ENCODE peak calls at places on chromosomes 12 and 14, in seven cellular contexts. M is dorsolateral prefrontal cortex, F is astrocyte of the spinal cord, P is GM12865, A is AG10803, Y is endothelial cell of umbilical vein, R is left ventricle myocardium inferior. W is an unnamed sample.

GRCh38 chr14:83006071-83006670 is 1472.5 kb upstream of the SEL1L start:
- DNase-seq in M (no peak), F (no peak), P (no peak), A (no peak), Y (no peak), R (no peak), W (no peak)

GRCh38 chr14:76531085-76531484 is 155.1 kb downstream of the ESRRB start:
- DNase-seq in M (no peak), F (no peak), P (no peak), A (no peak), Y (no peak), R (no peak), W (no peak)

GRCh38 chr14:68880581-68881105 is 87.8 kb upstream of the ZFP36L1 start:
- DNase-seq in M (no peak), F (no peak), P (no peak), A (no peak), Y (no peak), R (no peak), W (no peak)

GRCh38 chr14:91901449-91902250 is 34.3 kb upstream of the TC2N start:
- DNase-seq in M (no peak), F (no peak), P (no peak), A (peak; percentile 89), Y (peak; percentile 54), R (peak; percentile 60), W (no peak)

GRCh38 chr12:75998292-75999063 is 33.1 kb downstream of the PHLDA1 start:
- DNase-seq in M (no peak), F (no peak), P (no peak), A (peak; percentile 48), Y (no peak), R (no peak), W (no peak)

GRCh38 chr12:31238764-31239387 is 87.1 kb downstream of the SINHCAF start:
- DNase-seq in M (peak; percentile 59), F (peak; percentile 62), P (peak; percentile 79), A (peak; percentile 52), Y (peak; percentile 67), R (peak; percentile 64), W (no peak)

GRCh38 chr14:84108746-84109457 is 1421.0 kb upstream of the FLRT2 start:
- DNase-seq in M (no peak), F (no peak), P (no peak), A (no peak), Y (no peak), R (no peak), W (no peak)

GRCh38 chr12:57091633-57092528 is 3.0 kb downstream of the NAB2 start:
- DNase-seq in M (no peak), F (no peak), P (no peak), A (no peak), Y (no peak), R (no peak), W (no peak)

GRCh38 chr14:101552786-101553231 is 8.5 kb upstream of the DIO3 start:
- DNase-seq in M (no peak), F (no peak), P (no peak), A (no peak), Y (no peak), R (no peak), W (no peak)

GRCh38 chr12:4809449-4810218 is 89.4 kb downstream of the GALNT8 start:
- DNase-seq in M (no peak), F (no peak), P (no peak), A (no peak), Y (no peak), R (no peak), W (no peak)

GRCh38 chr14:104161601-104162367 is 23.4 kb downstream of the KIF26A start:
- DNase-seq in M (no peak), F (no peak), P (no peak), A (no peak), Y (no peak), R (no peak), W (no peak)

GRCh38 chr14:81246561-81247270 is 26.0 kb upstream of the GTF2A1 start:
- DNase-seq in M (no peak), F (no peak), P (no peak), A (peak; percentile 73), Y (no peak), R (no peak), W (no peak)

DNA sequence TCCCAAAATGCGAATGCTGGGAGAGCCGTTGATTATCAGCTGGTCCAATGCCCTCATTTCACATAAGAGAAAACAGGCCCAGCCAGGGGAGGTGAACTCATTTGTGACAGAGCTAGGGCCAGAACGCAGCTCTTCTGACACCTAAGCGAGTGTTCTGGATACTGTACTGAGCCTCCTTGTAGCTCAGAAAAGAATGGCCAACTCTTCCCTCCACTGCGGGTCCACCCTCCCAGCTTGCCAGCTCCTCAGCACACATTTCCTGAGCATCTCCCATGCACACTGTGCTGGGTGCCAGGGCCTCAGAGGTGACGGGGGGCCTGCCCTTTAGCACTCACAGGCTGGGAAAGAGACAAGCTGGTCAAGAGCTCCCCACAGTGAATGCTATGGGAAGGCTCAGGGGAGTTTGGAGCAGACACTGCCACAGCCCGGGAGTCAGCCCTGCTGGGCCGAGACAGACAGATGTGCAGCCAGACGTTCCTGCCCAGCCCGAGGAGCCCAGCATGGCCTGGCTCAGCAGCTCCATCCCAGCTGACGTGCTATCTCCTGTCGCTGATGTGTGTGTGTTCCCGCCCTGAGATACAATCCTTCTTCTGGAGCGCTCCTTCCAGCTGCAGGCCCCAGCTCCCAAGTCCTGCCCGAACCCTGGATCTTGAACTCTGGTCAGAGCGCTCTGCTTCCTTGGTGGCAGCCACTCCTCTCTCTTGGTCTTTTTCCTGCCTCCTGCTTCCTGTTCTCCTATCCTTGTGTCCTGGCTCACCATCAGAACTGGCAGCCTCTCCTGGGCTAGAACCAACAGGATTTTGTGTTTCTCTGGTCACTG is 3.6 kb downstream of the CMTM5 start:
- DNase-seq in M (no peak), F (no peak), P (no peak), A (no peak), Y (no peak), R (no peak), W (no peak)
- TF ChIP-seq CTCF in M (peak; percentile 50), F (no peak), P (no peak), A (no peak), Y (no peak), R (no peak), W (peak; percentile 54)

DNA sequence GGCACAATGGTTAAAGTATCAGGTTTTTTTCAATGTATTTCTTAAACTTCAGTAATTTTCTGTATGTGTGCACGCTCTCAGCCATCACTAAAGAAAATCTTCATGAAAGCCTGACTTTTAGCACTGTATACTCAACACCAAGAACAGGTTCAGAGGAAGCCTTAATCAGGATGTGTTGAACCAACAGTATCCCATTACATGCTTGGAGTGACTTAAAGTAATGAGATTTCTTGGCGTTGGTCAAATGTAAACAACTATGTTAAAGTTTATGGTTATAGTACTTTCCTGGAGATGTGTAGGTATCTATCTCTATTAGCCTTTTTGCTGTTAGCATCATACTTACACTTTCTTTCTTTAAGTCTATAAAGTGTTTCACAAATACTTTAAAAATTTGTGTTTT is 335.0 kb downstream of the CCER1 start:
- DNase-seq in M (no peak), F (no peak), P (no peak), A (no peak), Y (no peak), R (no peak), W (no peak)
- TF ChIP-seq CTCF in M (no peak), F (no peak), P (no peak), A (no peak), Y (no peak), R (no peak), W (no peak)

DNA sequence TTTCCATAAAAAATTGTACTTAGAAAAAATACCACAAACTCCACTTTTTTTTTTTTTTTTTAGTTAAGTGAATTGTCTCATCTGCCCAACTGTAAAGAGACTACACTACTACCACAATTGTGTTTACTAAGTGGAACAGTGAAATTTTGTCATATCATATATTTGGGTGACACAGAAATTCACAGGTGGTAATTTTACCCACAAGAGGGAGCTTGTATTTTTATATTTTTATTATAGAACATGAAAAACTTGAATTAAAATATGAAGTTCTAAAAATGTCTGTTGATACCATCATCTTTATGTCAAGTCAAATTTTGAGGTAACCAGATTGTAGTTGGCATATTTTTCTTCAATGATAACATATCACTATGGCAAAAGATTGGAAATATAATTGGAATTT is 329.4 kb upstream of the SOX5 start:
- DNase-seq in M (no peak), F (no peak), P (no peak), A (no peak), Y (no peak), R (no peak), W (no peak)
- TF ChIP-seq CTCF in M (no peak), F (peak; percentile 4), P (no peak), A (no peak), Y (peak; percentile 7), R (no peak), W (no peak)

GRCh38 chr14:44979273-44979672 is 17.3 kb downstream of the TOGARAM1 start:
- DNase-seq in M (no peak), F (no peak), P (no peak), A (no peak), Y (no peak), R (no peak), W (no peak)

GRCh38 chr14:44981198-44981597 is 19.2 kb downstream of the TOGARAM1 start:
- DNase-seq in M (no peak), F (no peak), P (peak; percentile 23), A (no peak), Y (no peak), R (no peak), W (no peak)

GRCh38 chr14:44979740-44980346 is 17.9 kb downstream of the TOGARAM1 start:
- DNase-seq in M (no peak), F (no peak), P (no peak), A (no peak), Y (peak; percentile 27), R (peak; percentile 63), W (no peak)

DNA sequence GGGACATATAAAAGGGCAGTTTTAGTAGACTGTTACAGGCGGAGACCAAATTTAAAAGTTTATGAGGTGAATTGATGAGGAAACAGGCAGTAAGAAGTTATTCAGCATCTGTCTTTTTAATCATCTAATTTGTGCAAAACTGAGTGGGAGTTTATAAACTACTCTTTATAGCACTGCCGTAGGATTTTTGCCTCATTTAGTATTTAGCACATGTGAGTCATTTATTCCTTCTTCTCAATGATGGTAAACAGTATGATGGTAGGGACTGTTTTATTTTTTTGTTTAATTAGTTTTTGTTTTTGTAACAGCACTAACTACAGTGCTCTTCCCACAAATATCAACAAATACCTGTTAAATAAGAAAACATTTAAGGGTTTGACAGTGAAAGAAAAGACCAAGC is 20.6 kb downstream of the TOGARAM1 start:
- DNase-seq in M (no peak), F (no peak), P (no peak), A (no peak), Y (no peak), R (no peak), W (no peak)
- TF ChIP-seq CTCF in M (no peak), F (no peak), P (no peak), A (no peak), Y (no peak), R (no peak), W (no peak)

DNA sequence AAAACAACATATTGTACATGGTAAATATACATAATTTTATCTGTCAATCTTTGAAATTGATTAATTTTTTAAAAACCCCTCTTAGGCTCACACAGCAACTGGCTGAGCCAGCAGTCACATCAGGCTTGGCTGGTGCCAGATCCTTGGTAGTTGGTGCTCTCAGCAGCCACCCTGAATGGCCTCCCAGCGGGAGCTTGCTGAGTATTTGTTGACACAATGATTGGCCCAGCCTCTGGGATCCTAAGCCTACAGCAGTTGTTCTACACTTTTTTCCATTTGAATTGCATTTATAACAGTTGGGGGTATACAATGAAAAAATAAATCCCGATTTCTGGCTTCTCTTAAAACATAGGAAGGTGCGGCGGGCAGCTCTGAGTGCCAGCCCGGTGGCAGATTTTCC is 11.1 kb downstream of the PRKAB1 start:
- DNase-seq in M (no peak), F (peak; percentile 48), P (no peak), A (no peak), Y (no peak), R (no peak), W (no peak)
- TF ChIP-seq CTCF in M (no peak), F (no peak), P (no peak), A (no peak), Y (no peak), R (no peak), W (no peak)

W was measured in CD14-positive monocyte.